ENCODE peak calls at places on chromosomes 2 and 18, in ten cellular contexts. O is transverse colon; H is K562; R is small intestine; N is IMR-90; T is effector memory CD4-positive, alpha-beta T cell; Q is BE2C; F is CD8-positive, alpha-beta memory T cell; L is psoas muscle; U is kidney. C is an unnamed sample. For H3K9me3, the result is how much of the 10 kb centered on the place peaks cover.

GRCh38 chr2:171146633-171147032 is 14.1 kb downstream of the TLK1 start:
- DNase-seq in O (no peak), H (no peak), R (no peak), N (no peak), T (no peak), Q (no peak), F (no peak), L (no peak), U (no peak), C (no peak)

GRCh38 chr2:239575931-239576445 is 175.2 kb upstream of the HDAC4 start:
- DNase-seq in O (no peak), H (no peak), R (no peak), N (no peak), T (no peak), Q (no peak), F (peak), L (no peak), U (peak), C (no peak)

GRCh38 chr2:232889876-232890401 is 19.9 kb downstream of the SNORC start:
- DNase-seq in O (no peak), H (no peak), R (no peak), N (no peak), T (no peak), Q (no peak), F (no peak), L (peak), U (peak), C (no peak)

GRCh38 chr2:122863516-122863915 is 1108.1 kb downstream of the TSN start:
- DNase-seq in O (no peak), H (no peak), R (no peak), N (no peak), T (no peak), Q (no peak), F (no peak), L (no peak), U (no peak), C (no peak)

GRCh38 chr18:54776282-54776977 is 51.8 kb upstream of the RAB27B start:
- DNase-seq in O (no peak), H (peak), R (no peak), N (peak), T (no peak), Q (peak), F (no peak), L (no peak), U (no peak), C (no peak)

GRCh38 chr2:159124441-159124911 is 156.0 kb downstream of the TANC1 start:
- DNase-seq in O (peak), H (no peak), R (peak), N (peak), T (no peak), Q (no peak), F (no peak), L (no peak), U (no peak), C (no peak)

GRCh38 chr18:9025104-9025838 is 77.2 kb upstream of the NDUFV2 start:
- DNase-seq in O (no peak), H (no peak), R (no peak), N (peak), T (no peak), Q (no peak), F (no peak), L (no peak), U (no peak), C (no peak)

GRCh38 chr2:222859786-222860726 is 780 bp upstream of the ACSL3 start:
- DNase-seq in O (peak), H (no peak), R (peak), N (peak), T (no peak), Q (peak), F (no peak), L (peak), U (no peak), C (no peak)

GRCh38 chr2:43305006-43305405 is 78.6 kb upstream of the ZFP36L2 start:
- DNase-seq in O (no peak), H (no peak), R (peak), N (peak), T (no peak), Q (no peak), F (no peak), L (no peak), U (no peak), C (no peak)

GRCh38 chr18:14928396-14928795 is 180.4 kb downstream of the ANKRD30B start:
- DNase-seq in O (no peak), H (no peak), R (no peak), N (no peak), T (no peak), Q (no peak), F (no peak), L (no peak), U (no peak), C (no peak)
- H3K9me3 ChIP-seq in O (under half), H (under half), R (under half), N (under half), T (under half), Q (under half), F (under half), L (under half), U (under half), C (under half)

DNA sequence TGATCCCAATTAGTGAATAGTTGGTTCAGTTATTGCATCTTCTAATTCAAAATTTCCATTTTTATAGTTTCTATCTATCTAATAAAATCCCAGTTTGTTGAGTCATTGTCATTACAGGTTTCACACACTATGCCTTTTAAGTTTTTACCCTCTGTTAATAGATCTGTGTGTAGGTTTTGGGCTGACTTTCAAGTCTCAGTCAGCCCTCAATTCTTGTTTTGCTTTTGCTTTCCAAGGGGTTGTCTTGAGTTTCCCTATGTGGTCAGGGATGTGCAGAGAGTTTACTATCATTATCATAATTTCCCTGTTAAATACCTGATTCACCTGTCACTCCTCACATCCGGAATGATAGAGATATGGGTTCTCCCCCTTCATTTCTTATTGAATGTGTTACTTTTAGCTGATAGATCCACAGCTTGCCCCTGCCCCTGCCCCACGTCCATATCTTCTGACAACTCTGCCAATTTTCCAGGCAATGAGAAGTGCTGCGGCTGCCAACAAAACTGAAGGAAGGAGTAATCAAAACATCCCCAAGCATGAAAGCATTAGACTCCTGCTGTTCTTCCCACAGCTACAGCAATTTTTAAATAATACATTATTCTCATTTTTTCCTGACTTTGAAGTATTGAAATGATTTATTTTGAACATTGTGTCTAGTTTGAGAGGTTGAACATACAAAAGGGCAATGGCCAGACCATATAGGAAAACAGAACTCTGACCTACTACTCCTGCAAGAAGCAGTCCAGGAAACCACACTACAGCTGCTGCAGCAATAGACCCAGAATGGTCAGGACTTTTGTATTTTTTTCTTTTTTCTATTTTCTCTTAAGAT is 1064.7 kb downstream of the SUCLG1 start:
- DNase-seq in O (no peak), H (no peak), R (no peak), N (no peak), T (no peak), Q (no peak), F (no peak), L (no peak), U (no peak), C (no peak)
- H3K9me3 ChIP-seq in O (under half), H (under half), R (under half), N (under half), T (under half), Q (under half), F (under half), L (under half), U (under half), C (under half)

GRCh38 chr18:52131845-52132244 is 208.2 kb upstream of the DCC start:
- DNase-seq in O (no peak), H (no peak), R (no peak), N (no peak), T (no peak), Q (no peak), F (no peak), L (no peak), U (no peak), C (no peak)

GRCh38 chr18:52130621-52131020 is 209.4 kb upstream of the DCC start:
- DNase-seq in O (no peak), H (no peak), R (no peak), N (no peak), T (no peak), Q (no peak), F (no peak), L (no peak), U (no peak), C (no peak)

GRCh38 chr18:52136532-52136931 is 203.5 kb upstream of the DCC start:
- DNase-seq in O (no peak), H (no peak), R (no peak), N (no peak), T (no peak), Q (no peak), F (no peak), L (no peak), U (no peak), C (no peak)
- H3K9me3 ChIP-seq in O (under half), H (under half), R (under half), N (under half), T (under half), Q (under half), F (under half), L (under half), U (under half), C (under half)

DNA sequence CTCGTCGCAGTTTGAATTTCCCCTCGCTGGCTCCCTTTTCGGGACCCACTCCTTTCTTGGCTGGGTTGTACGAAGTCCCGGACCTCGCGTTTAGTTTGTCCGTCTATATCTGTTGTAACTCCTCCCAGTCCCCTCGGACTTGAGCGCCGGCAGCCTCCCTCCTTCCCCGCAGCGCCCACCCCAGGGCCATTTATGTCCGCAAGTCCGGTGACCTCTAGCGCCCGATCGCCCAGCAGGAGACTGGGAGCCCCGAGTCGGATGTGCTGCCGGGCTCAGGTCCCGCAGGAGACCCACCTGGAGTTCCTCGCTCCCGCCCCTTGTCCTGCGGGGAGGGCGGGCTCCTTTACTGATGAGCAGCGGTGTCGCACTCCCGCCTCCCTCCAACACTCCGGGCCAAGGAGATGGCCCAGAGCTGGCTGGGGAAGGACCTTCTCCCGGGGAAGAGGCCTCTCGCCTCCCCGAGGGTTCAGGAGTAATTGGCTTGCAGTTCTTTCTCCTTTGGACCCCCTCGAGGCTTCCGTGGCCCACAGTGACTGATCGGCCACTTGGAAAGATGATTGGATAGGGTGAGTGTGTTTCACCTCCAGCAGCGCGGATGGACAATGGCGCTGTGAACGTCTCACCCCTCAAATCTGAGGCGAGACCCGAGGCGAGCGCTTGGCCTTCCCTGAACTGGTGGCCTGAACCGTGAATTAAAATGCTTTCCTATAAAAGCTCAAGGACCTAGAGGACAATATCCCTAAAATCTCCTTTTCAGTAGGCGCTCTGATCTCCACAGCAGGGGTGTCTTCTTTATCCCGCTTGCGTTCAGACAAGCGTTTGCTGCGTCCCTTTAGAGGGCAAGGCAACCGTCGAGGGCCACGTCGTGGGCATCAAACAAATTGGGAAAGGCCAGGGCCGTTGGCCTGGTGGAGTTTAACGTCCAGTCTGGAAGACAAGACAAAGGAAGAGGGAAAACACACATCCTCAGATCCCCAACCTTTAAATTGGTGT is 978 bp upstream of the RAX start:
- DNase-seq in O (no peak), H (no peak), R (no peak), N (no peak), T (no peak), Q (no peak), F (no peak), L (no peak), U (peak), C (no peak)
- H3K9me3 ChIP-seq in O (under half), H (under half), R (under half), N (under half), T (under half), Q (under half), F (under half), L (under half), U (under half), C (under half)

GRCh38 chr2:201769664-201770373 is 10.9 kb downstream of the ALS2 start:
- DNase-seq in O (no peak), H (no peak), R (no peak), N (no peak), T (no peak), Q (no peak), F (no peak), L (no peak), U (no peak), C (no peak)
- H3K9me3 ChIP-seq in O (under half), H (under half), R (under half), N (under half), T (under half), Q (under half), F (under half), L (under half), U (under half), C (under half)

DNA sequence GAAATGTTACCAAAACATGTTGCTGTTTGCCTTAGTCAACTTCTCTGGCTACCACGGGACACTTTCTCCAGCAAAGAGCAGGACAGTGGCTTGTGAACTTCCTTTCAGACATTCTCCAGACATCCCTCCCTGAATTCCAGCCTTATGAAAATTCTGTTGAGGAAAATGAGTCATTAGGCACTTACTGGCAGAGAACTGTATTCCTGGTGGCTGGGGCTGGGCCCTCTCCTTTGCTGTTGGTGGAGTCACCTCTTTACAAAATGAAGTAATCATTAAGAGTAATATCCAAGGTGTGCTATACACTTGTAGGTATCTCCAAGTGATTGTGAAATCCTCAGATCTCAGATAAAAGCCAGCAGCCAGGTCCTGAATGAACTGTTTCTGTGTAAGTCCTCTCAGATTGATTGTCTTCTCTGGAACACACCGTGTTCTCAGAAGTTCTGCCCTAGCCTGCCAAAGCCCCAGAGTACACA is 1.4 kb upstream of the FAP start:
- DNase-seq in O (no peak), H (no peak), R (peak), N (peak), T (no peak), Q (no peak), F (no peak), L (peak), U (peak), C (no peak)
- H3K9me3 ChIP-seq in O (under half), H (under half), R (under half), N (under half), T (under half), Q (under half), F (under half), L (under half), U (under half), C (under half)

GRCh38 chr2:148258124-148258523 is 237.2 kb downstream of the MBD5 start:
- DNase-seq in O (no peak), H (no peak), R (no peak), N (no peak), T (no peak), Q (no peak), F (no peak), L (no peak), U (no peak), C (no peak)
- H3K9me3 ChIP-seq in O (under half), H (under half), R (under half), N (under half), T (under half), Q (under half), F (under half), L (under half), U (under half), C (under half)

GRCh38 chr18:35278085-35278484 is 11.9 kb downstream of the ZSCAN30 start:
- DNase-seq in O (no peak), H (no peak), R (no peak), N (no peak), T (no peak), Q (no peak), F (no peak), L (no peak), U (no peak), C (no peak)
- H3K9me3 ChIP-seq in O (under half), H (under half), R (under half), N (under half), T (under half), Q (under half), F (under half), L (under half), U (under half), C (under half)